ENCODE peak calls at places on chromosome 22, in four cellular contexts. Y is esophagus squamous epithelium, R is breast epithelium, L is spleen. B is an unnamed sample.

GRCh38 chr22:49929553-49929979 is 11.1 kb downstream of the CRELD2 start:
- DNase-seq in Y (no peak), R (no peak), L (peak; percentile 97), B (no peak)

GRCh38 chr22:44245438-44245837 is 64.7 kb downstream of the PARVG start:
- DNase-seq in Y (no peak), R (peak; percentile 12), L (no peak), B (no peak)

GRCh38 chr22:31637938-31638618 is 23.9 kb downstream of the PISD start:
- DNase-seq in Y (no peak), R (no peak), L (peak; percentile 89), B (no peak)

GRCh38 chr22:50338860-50339462 is 4.2 kb upstream of the PPP6R2 start:
- DNase-seq in Y (no peak), R (no peak), L (no peak), B (no peak)

GRCh38 chr22:46546466-46547178 is 9.2 kb upstream of the CELSR1 start:
- DNase-seq in Y (no peak), R (no peak), L (peak; percentile 62), B (no peak)

GRCh38 chr22:48758905-48759875 is 1068.5 kb downstream of the BRD1 start:
- DNase-seq in Y (no peak), R (no peak), L (no peak), B (no peak)

GRCh38 chr22:50505776-50506610 is 1.5 kb downstream of the LMF2 start:
- DNase-seq in Y (no peak), R (no peak), L (peak; percentile 87), B (peak; percentile 60)

GRCh38 chr22:45762545-45763235 is 91.1 kb downstream of the ATXN10 start:
- DNase-seq in Y (no peak), R (no peak), L (no peak), B (no peak)

GRCh38 chr22:31820655-31821054 is 66.8 kb downstream of the DEPDC5 start:
- DNase-seq in Y (no peak), R (no peak), L (no peak), B (no peak)

GRCh38 chr22:44671742-44672141 is 30.3 kb upstream of the PRR5 start:
- DNase-seq in Y (no peak), R (no peak), L (no peak), B (no peak)

GRCh38 chr22:49946612-49947295 is 13.8 kb upstream of the PIM3 start:
- DNase-seq in Y (no peak), R (no peak), L (no peak), B (no peak)

GRCh38 chr22:50697667-50698506 is 25.3 kb downstream of the SHANK3 start:
- DNase-seq in Y (no peak), R (no peak), L (peak; percentile 61), B (no peak)

GRCh38 chr22:24695958-24696511 is 78.5 kb downstream of the PIWIL3 start:
- DNase-seq in Y (no peak), R (no peak), L (no peak), B (no peak)

GRCh38 chr22:17742528-17742902 is 31.8 kb downstream of the BID start:
- DNase-seq in Y (no peak), R (no peak), L (peak; percentile 86), B (peak; percentile 65)

GRCh38 chr22:45895436-45896152 is 81.4 kb downstream of the WNT7B start:
- DNase-seq in Y (no peak), R (no peak), L (no peak), B (no peak)

GRCh38 chr22:49769691-49770315 is 57.9 kb downstream of the BRD1 start:
- DNase-seq in Y (no peak), R (no peak), L (peak; percentile 52), B (peak; percentile 9)

GRCh38 chr22:49951001-49951677 is 9.4 kb upstream of the PIM3 start:
- DNase-seq in Y (no peak), R (peak; percentile 98), L (no peak), B (no peak)

GRCh38 chr22:32967285-32968101 is 90.7 kb downstream of the SYN3 start:
- DNase-seq in Y (no peak), R (no peak), L (no peak), B (no peak)

GRCh38 chr22:31327786-31328544 is 18.2 kb downstream of the PATZ1 start:
- DNase-seq in Y (no peak), R (no peak), L (no peak), B (no peak)

GRCh38 chr22:46604306-46604690 is 15.9 kb upstream of the GRAMD4 start:
- DNase-seq in Y (no peak), R (no peak), L (no peak), B (no peak)

GRCh38 chr22:50185384-50186087 is at the start of gene TRABD:
- DNase-seq in Y (no peak), R (peak; percentile 82), L (peak; percentile 96), B (peak; percentile 89)

GRCh38 chr22:50170453-50171318 is at the start of gene PANX2:
- DNase-seq in Y (no peak), R (no peak), L (peak; percentile 84), B (peak; percentile 35)

GRCh38 chr22:49366437-49366836 is 461.2 kb downstream of the BRD1 start:
- DNase-seq in Y (no peak), R (no peak), L (peak; percentile 24), B (no peak)

GRCh38 chr22:32308934-32309333 is 48.7 kb upstream of the RFPL3 start:
- DNase-seq in Y (no peak), R (no peak), L (no peak), B (no peak)

GRCh38 chr22:46295277-46295971 is 1.2 kb upstream of the GTSE1 start:
- DNase-seq in Y (no peak), R (no peak), L (no peak), B (no peak)

DNA sequence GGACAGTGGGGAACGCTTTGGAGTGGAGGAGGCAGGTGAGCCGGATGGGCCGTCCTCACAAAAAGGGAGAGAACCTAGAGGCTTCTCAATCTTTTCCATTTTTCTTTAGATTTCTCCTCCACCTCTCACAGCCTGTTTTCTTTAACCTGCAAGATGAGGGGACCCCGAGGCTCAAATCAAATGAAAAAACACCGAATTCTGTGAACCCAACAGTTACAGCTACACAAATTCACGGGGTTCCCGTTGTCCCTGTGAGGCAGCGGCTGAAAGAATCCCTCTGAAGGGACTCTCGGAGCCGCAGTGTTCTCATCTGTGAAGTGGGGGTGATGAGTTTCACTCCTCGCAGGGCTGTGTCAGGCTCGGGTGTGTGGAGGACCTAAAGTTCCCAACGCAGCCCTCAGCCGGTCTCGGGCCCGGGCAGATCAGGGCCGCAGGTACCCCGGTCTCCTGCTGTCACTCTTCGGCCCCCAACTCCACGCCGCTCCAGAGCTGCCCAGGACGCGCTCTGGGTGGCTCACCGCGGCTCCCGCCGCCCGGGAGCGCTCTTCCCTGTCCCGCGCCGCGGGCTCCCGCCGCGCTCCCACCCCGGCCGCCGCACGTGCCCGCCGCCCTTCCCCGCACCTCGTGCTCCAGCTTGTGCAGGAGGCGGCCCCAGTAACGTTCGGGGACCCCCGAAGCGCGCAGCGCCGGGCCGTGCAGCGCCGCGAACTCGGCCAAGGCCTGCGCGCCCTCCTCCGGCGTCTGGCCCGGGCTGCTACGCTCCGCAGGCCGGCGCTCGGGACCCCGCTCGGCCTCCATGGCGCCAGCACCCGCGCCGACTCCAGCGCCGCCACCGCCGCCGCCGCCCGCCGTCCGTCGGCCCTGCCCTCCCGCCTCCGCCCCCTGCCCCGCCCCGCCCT is at the start of gene TTLL12:
- DNase-seq in Y (no peak), R (no peak), L (peak; percentile 93), B (peak; percentile 52)
- TF ChIP-seq POLR2A in Y (peak; percentile 68), R (no peak), L (no peak), B (no peak)

GRCh38 chr22:40410731-40411505 is 40.5 kb downstream of the SGSM3 start:
- DNase-seq in Y (no peak), R (no peak), L (no peak), B (no peak)
- H3K36me3 ChIP-seq in Y (peaks cover 49% of the 10 kb centered on the region), R (peaks cover 6% of the 10 kb centered on the region), L (peaks cover 99% of the 10 kb centered on the region), B (no peaks in the 10 kb centered on the region)

DNA sequence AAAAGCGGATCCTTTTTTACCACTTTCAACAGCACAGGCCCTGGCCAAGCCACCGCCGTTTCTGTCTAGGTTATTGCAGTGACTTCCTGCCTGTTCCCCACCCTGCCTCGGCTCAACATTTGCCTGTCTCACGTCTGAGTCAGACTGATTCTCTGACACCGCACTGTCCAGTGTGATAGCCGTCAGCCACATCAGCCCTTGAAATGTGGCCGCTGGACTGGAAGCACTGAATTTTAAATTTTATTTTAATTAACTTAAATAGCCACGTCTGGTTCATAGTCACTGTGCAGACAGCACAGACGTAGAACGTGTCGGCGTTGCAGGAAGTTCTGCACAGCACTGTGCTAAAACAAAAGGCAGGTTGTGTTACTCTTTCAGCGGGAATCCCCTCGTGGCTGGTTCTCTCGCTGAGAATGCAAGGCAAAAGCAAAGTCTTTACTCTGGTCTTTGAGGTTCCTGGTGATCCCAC is 56.3 kb upstream of the ADSL start:
- DNase-seq in Y (peak; percentile 8), R (no peak), L (peak; percentile 86), B (no peak)
- TF ChIP-seq POLR2A in Y (no peak), R (no peak), L (no peak), B (no peak)

GRCh38 chr22:37616205-37617083 is 7.8 kb downstream of the GGA1 start:
- DNase-seq in Y (no peak), R (no peak), L (no peak), B (no peak)

GRCh38 chr22:37619991-37620390 is 11.4 kb downstream of the GGA1 start:
- DNase-seq in Y (no peak), R (no peak), L (peak; percentile 55), B (no peak)

GRCh38 chr22:37617431-37617830 is 8.8 kb downstream of the GGA1 start:
- DNase-seq in Y (no peak), R (no peak), L (no peak), B (no peak)

GRCh38 chr22:37618674-37619073 is 10.0 kb downstream of the GGA1 start:
- DNase-seq in Y (no peak), R (no peak), L (peak; percentile 55), B (no peak)

GRCh38 chr22:37618072-37618656 is 9.5 kb downstream of the GGA1 start:
- DNase-seq in Y (no peak), R (no peak), L (peak; percentile 83), B (no peak)
- H3K36me3 ChIP-seq in Y (peaks cover 12% of the 10 kb centered on the region), R (no peaks in the 10 kb centered on the region), L (peaks cover 100% of the 10 kb centered on the region), B (no peaks in the 10 kb centered on the region)

GRCh38 chr22:20391222-20391621 is 2.7 kb upstream of the ZNF74 start:
- DNase-seq in Y (no peak), R (no peak), L (no peak), B (no peak)

GRCh38 chr22:20395181-20395896 is 1.4 kb downstream of the ZNF74 start:
- DNase-seq in Y (no peak), R (no peak), L (no peak), B (no peak)

GRCh38 chr22:20395897-20396287 is 1.9 kb downstream of the ZNF74 start:
- DNase-seq in Y (no peak), R (no peak), L (no peak), B (no peak)

GRCh38 chr22:20392983-20393704 is 807 bp upstream of the ZNF74 start:
- DNase-seq in Y (no peak), R (no peak), L (peak; percentile 84), B (no peak)

DNA sequence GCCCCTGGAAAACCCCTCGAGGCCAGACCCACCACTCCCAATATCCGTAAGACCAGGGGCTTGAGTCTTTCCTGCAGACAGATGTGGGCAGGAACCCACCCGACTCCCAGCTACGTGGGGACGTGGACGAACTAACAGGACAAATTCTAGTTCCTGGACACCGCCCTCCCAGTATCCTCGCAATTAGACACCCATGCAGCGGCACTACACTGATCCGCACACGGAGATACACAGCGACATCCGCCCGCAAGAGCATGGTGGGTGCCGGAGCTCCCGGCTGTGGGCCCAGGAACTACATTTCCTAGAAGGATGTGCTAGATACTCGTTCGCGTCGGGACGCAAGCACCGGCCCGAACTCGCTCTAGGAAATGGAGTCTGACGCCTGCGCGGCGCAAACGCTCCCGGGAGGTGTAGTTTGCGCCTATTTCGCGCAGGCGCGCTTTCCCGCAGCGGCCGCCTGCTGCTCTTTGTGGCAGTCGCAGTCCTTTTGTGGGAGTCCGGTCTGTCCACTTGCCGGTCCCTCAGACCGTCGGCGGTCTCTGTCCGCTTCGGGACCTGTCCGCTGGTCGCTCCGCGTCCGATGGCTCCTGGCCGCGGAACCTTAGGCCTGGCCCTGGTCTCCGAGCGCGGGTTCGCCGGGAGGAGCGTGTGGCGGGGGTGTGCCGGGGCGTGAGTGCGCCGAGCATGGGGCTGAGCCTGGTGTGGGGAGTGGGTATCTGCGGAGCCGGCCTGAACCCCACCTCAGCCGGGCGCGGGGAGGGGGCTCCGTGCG is at the start of gene ZNF74:
- DNase-seq in Y (peak; percentile 34), R (peak; percentile 84), L (peak; percentile 95), B (peak; percentile 91)
- TF ChIP-seq POLR2A in Y (peak; percentile 49), R (no peak), L (no peak), B (peak; percentile 46)